ENCODE peak calls at places on chromosomes 16 and 17, in seven cellular contexts. Y is testis, B is heart left ventricle, V is esophagus squamous epithelium, D is transverse colon, R is A549, G is right lobe of liver. C is an unnamed sample.

GRCh38 chr17:57928898-57929297 is 26.3 kb downstream of the CUEDC1 start:
- DNase-seq in Y (no peak), B (no peak), V (no peak), D (no peak), R (no peak), G (no peak), C (peak)

GRCh38 chr16:2035431-2036199 is 8.9 kb downstream of the NHERF2 start:
- DNase-seq in Y (peak), B (peak), V (no peak), D (peak), R (peak), G (peak), C (no peak)

GRCh38 chr16:22424161-22424937 is 49.9 kb upstream of the CDR2 start:
- DNase-seq in Y (peak), B (no peak), V (no peak), D (peak), R (no peak), G (no peak), C (no peak)

GRCh38 chr17:2049333-2050245 is 5.3 kb upstream of the HIC1 start:
- DNase-seq in Y (peak), B (peak), V (no peak), D (peak), R (peak), G (peak), C (peak)

GRCh38 chr17:1002771-1003555 is 6.0 kb downstream of the TIMM22 start:
- DNase-seq in Y (no peak), B (no peak), V (no peak), D (no peak), R (no peak), G (no peak), C (no peak)

GRCh38 chr16:27690604-27691003 is 140.7 kb downstream of the KATNIP start:
- DNase-seq in Y (no peak), B (no peak), V (no peak), D (peak), R (peak), G (no peak), C (peak)

GRCh38 chr17:17702370-17702769 is 21.1 kb downstream of the RAI1 start:
- DNase-seq in Y (no peak), B (no peak), V (no peak), D (no peak), R (no peak), G (no peak), C (peak)

GRCh38 chr16:87740441-87740840 is 25.3 kb downstream of the KLHDC4 start:
- DNase-seq in Y (no peak), B (no peak), V (no peak), D (no peak), R (no peak), G (no peak), C (no peak)

GRCh38 chr16:53872248-53873221 is 168.6 kb downstream of the FTO start:
- DNase-seq in Y (no peak), B (no peak), V (no peak), D (no peak), R (no peak), G (no peak), C (no peak)

GRCh38 chr17:41917192-41917591 is 1.6 kb downstream of the ACLY start:
- DNase-seq in Y (peak), B (no peak), V (no peak), D (no peak), R (peak), G (no peak), C (peak)

GRCh38 chr17:49600949-49601348 is 25.3 kb downstream of the NXPH3 start:
- DNase-seq in Y (no peak), B (no peak), V (no peak), D (no peak), R (no peak), G (no peak), C (no peak)

GRCh38 chr16:66431760-66432159 is 4.7 kb downstream of the BEAN1 start:
- DNase-seq in Y (no peak), B (no peak), V (no peak), D (no peak), R (no peak), G (no peak), C (no peak)

GRCh38 chr16:66427871-66428681 is 981 bp downstream of the BEAN1 start:
- DNase-seq in Y (no peak), B (no peak), V (no peak), D (no peak), R (no peak), G (no peak), C (no peak)

GRCh38 chr16:66429290-66429962 is 2.3 kb downstream of the BEAN1 start:
- DNase-seq in Y (no peak), B (no peak), V (no peak), D (no peak), R (no peak), G (no peak), C (no peak)

GRCh38 chr16:66428682-66429251 is 1.7 kb downstream of the BEAN1 start:
- DNase-seq in Y (no peak), B (no peak), V (no peak), D (no peak), R (no peak), G (no peak), C (no peak)

GRCh38 chr16:66430214-66430613 is 3.1 kb downstream of the BEAN1 start:
- DNase-seq in Y (no peak), B (no peak), V (no peak), D (no peak), R (no peak), G (no peak), C (no peak)
- TF ChIP-seq POLR2A in Y (no peak), B (no peak), V (no peak), D (no peak), R (no peak), G (no peak), C (no peak)

GRCh38 chr16:56618138-56618537 is 7.4 kb upstream of the MT1E start:
- DNase-seq in Y (no peak), B (no peak), V (no peak), D (no peak), R (no peak), G (no peak), C (no peak)

GRCh38 chr16:56616608-56617211 is 8.3 kb downstream of the MT2A start:
- DNase-seq in Y (no peak), B (no peak), V (no peak), D (no peak), R (no peak), G (no peak), C (no peak)

GRCh38 chr16:56615353-56615752 is 7.0 kb downstream of the MT2A start:
- DNase-seq in Y (no peak), B (no peak), V (no peak), D (no peak), R (no peak), G (no peak), C (no peak)

GRCh38 chr16:56614549-56614991 is 6.2 kb downstream of the MT2A start:
- DNase-seq in Y (no peak), B (no peak), V (no peak), D (no peak), R (peak), G (no peak), C (no peak)

DNA sequence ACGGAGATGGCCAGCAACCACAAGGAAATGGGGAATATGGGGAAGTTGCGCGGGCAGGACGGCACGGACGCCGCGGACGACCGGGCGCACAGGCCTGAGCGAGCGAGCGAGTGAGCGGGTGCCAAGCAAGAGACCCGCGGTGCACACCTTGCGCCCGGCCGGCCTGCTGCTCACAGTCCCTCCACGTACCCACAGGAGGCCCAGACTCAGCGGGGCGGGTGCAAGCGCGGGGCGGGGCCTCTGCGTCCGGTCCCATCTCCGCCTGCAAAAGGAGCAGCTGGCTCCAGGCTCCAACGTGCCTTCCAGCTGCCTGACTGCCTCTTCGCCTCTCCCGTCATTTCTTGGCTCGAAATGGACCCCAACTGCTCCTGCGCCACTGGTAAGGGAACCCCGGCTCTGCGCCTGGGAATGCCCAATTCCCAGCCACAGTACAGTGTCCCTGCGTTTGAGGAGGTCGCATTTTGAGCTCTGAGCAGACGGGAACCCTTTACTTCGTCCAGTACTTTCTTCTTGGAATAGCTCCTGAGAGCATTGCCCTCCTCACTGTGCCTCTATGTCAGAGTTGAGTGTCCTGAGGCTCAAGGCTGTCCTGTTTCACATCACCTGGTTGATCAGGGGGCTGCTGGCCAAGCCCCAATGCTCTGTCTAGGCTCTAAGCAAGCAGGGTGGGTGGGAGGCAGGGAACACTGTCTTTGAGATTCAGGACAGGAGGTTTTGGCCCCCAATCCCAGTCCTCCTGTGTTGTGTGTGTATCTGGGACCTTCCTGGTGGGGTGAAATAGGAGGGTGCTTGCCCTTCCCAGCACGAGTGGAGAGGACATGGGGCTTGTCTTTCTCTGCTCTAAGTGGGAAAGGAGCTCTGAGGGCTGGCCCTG is 8.1 kb upstream of the MT1E start:
- DNase-seq in Y (peak), B (peak), V (no peak), D (peak), R (no peak), G (peak), C (no peak)
- TF ChIP-seq POLR2A in Y (no peak), B (no peak), V (no peak), D (peak), R (no peak), G (peak), C (no peak)

DNA sequence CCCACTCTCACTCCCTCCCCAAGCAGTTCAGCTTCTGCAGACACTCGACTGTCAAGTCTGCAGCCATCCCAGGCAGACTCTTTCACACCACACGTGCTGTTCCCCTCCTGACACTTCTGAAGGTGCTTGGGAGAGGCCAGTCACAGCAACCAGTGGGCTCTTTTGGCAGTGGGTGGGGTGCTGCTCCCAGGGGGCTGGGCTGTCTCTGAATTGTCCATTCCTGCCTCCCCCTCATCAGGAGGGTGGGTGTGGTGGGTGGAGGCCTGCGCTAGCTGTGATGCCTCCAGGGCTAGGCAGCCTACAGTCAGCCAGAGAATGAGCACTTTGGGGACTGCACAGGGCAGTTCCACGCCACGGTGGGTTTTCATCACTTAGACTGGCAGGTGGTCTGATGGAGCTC is 10.3 kb downstream of the STARD3 start:
- DNase-seq in Y (no peak), B (no peak), V (no peak), D (no peak), R (no peak), G (no peak), C (peak)
- TF ChIP-seq POLR2A in Y (no peak), B (no peak), V (no peak), D (no peak), R (no peak), G (no peak), C (no peak)

GRCh38 chr16:67109407-67110135 is at the start of gene PHAF1:
- DNase-seq in Y (peak), B (peak), V (peak), D (peak), R (peak), G (peak), C (peak)
- TF ChIP-seq POLR2A in Y (peak), B (peak), V (peak), D (peak), R (peak), G (peak), C (peak)

C was measured in erythroblast.